ENCODE peak calls at places on chromosomes 6 and 20, in seven cellular contexts. K is GM23248, U is iPS DF 6.9, I is SK-N-SH, W is H7, O is prostate gland, Q is RWPE2. S is an unnamed sample. For H3K27me3, the result is how much of the 10 kb centered on the place peaks cover.

GRCh38 chr6:154187203-154187602 is 148.2 kb downstream of the OPRM1 start:
- DNase-seq in K (no peak), U (no peak), I (no peak), W (no peak), O (no peak), Q (no peak), S (no peak)

GRCh38 chr6:160093061-160093460 is 28.6 kb upstream of the SLC22A1 start:
- DNase-seq in K (no peak), U (no peak), I (no peak), W (no peak), O (no peak), Q (no peak), S (no peak)

GRCh38 chr20:5309971-5310370 is 6.8 kb downstream of the PROKR2 start:
- DNase-seq in K (no peak), U (no peak), I (no peak), W (no peak), O (no peak), Q (no peak), S (no peak)

GRCh38 chr6:18011287-18011686 is 23.9 kb upstream of the KIF13A start:
- DNase-seq in K (no peak), U (no peak), I (no peak), W (no peak), O (no peak), Q (no peak), S (no peak)

GRCh38 chr6:117837268-117837667 is 69.8 kb upstream of the SLC35F1 start:
- DNase-seq in K (no peak), U (no peak), I (no peak), W (no peak), O (no peak), Q (no peak), S (no peak)

GRCh38 chr6:43774776-43775583 is 5.0 kb downstream of the VEGFA start:
- DNase-seq in K (peak), U (no peak), I (peak), W (peak), O (peak), Q (peak), S (peak)

GRCh38 chr20:7716286-7716972 is 223.8 kb downstream of the HAO1 start:
- DNase-seq in K (no peak), U (no peak), I (no peak), W (no peak), O (no peak), Q (no peak), S (no peak)

GRCh38 chr6:21386744-21387143 is 206.8 kb upstream of the SOX4 start:
- DNase-seq in K (no peak), U (no peak), I (no peak), W (no peak), O (no peak), Q (no peak), S (no peak)

GRCh38 chr6:147126618-147127022 is 77.6 kb upstream of the STXBP5 start:
- DNase-seq in K (no peak), U (no peak), I (no peak), W (no peak), O (no peak), Q (no peak), S (no peak)

GRCh38 chr20:32541917-32542615 is 43.1 kb downstream of the NOL4L start:
- DNase-seq in K (no peak), U (no peak), I (no peak), W (no peak), O (no peak), Q (no peak), S (no peak)

GRCh38 chr6:106114492-106114891 is 28.4 kb downstream of the PRDM1 start:
- DNase-seq in K (no peak), U (no peak), I (no peak), W (no peak), O (no peak), Q (no peak), S (no peak)

GRCh38 chr20:40497781-40498691 is 191.0 kb downstream of the MAFB start:
- DNase-seq in K (peak), U (no peak), I (no peak), W (no peak), O (no peak), Q (no peak), S (no peak)

GRCh38 chr20:4949833-4950178 is 51.5 kb downstream of the SLC23A2 start:
- DNase-seq in K (peak), U (no peak), I (peak), W (no peak), O (peak), Q (no peak), S (no peak)

GRCh38 chr20:31864521-31865400 is 5.6 kb downstream of the DUSP15 start:
- DNase-seq in K (no peak), U (no peak), I (no peak), W (no peak), O (no peak), Q (peak), S (no peak)

GRCh38 chr20:51528263-51529026 is 14.1 kb downstream of the NFATC2 start:
- DNase-seq in K (no peak), U (no peak), I (no peak), W (no peak), O (no peak), Q (no peak), S (no peak)

DNA sequence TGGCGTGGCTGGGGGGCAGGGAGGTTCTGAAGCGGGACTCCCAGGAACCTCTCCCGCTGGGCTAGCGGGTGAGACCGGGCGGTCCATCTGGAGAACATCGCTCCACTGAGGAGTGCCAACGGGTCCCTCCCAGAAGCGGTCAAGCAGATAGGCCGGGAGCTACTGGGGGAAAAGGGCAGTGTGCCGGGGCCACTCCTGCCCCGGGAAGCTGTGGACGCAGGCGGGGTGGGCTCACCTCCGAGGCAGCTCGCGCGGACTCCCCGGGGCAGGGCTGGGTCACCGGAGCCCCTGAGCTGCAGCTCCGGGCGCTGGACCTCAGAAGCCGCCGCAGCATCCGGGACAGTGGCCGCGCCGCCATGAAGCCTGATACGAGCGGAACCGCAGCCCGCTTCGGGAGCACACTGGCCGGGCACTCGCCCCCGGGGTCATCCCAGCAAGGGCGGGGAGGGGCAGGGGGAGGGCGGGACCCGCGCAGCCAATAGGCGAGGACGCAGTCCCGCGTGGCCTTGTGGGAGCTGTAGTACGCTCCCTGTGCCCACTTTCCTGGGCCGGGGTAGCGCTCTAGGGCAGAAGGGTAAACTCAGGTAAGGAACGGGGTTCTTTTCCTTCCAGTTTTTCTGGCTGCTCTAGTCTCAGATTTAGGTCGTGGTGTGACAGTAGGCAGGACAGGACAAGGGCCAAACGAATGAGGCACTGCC is at the start of gene MOCS1:
- DNase-seq in K (peak), U (peak), I (peak), W (peak), O (peak), Q (no peak), S (peak)
- H3K4me3 ChIP-seq in K (peak), U (peak), I (peak), W (peak), O (peak), Q (peak), S (peak)

GRCh38 chr6:167125950-167126349 is 3.1 kb downstream of the CCR6 start:
- DNase-seq in K (no peak), U (no peak), I (no peak), W (no peak), O (no peak), Q (no peak), S (no peak)

GRCh38 chr6:167130008-167130677 is 7.2 kb downstream of the CCR6 start:
- DNase-seq in K (no peak), U (no peak), I (no peak), W (no peak), O (no peak), Q (no peak), S (no peak)

GRCh38 chr6:167129588-167129987 is 6.7 kb downstream of the CCR6 start:
- DNase-seq in K (no peak), U (no peak), I (no peak), W (no peak), O (no peak), Q (no peak), S (no peak)

GRCh38 chr6:167129159-167129558 is 6.3 kb downstream of the CCR6 start:
- DNase-seq in K (no peak), U (no peak), I (no peak), W (no peak), O (no peak), Q (no peak), S (no peak)

GRCh38 chr6:167127785-167128531 is 5.1 kb downstream of the CCR6 start:
- DNase-seq in K (no peak), U (no peak), I (no peak), W (no peak), O (no peak), Q (no peak), S (no peak)
- H3K27me3 ChIP-seq in K (under half), U (under half), I (under half), W (under half), O (under half), Q (under half), S (under half)

DNA sequence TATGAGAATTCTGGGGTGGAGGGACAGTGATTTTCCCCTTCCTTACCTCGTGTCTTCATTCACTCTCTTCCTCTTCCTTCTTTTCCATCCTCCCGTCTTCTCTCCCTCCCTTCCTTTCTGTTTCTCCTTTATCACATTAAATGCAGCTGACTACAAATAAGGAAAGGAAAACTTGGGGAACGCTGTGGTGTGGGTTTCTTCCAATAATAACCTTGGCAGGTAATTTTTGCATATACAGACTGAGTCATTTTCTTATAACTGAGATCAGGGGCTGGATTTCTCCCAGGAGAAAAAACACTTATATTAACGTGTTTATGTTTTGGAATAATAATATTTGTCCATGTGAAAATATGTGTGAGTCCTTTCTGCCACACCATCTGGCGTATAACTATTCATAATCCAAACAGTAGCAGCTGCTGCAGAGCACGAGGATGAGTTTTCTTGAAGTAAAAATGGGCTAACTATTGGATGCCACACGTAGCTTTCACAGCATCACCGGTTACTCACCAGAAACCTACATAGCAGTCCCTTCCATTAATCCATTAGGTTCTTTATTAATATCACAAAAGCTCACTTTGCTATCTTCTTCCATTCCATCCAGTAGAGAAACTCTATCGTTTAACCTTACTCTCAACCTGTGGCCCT is 139.2 kb upstream of the SASH1 start:
- DNase-seq in K (peak), U (no peak), I (no peak), W (no peak), O (no peak), Q (no peak), S (peak)
- H3K4me3 ChIP-seq in K (peak), U (no peak), I (no peak), W (no peak), O (no peak), Q (no peak), S (peak)

GRCh38 chr6:127120787-127121636 is 2.5 kb downstream of the RSPO3 start:
- DNase-seq in K (peak), U (no peak), I (peak), W (peak), O (peak), Q (peak), S (peak)

GRCh38 chr6:127121637-127121960 is 3.1 kb downstream of the RSPO3 start:
- DNase-seq in K (no peak), U (no peak), I (no peak), W (no peak), O (no peak), Q (no peak), S (no peak)

GRCh38 chr6:127118505-127119360 is at the start of gene RSPO3:
- DNase-seq in K (peak), U (no peak), I (peak), W (no peak), O (no peak), Q (no peak), S (peak)

GRCh38 chr6:127119361-127120108 is 1.1 kb downstream of the RSPO3 start:
- DNase-seq in K (peak), U (no peak), I (peak), W (peak), O (no peak), Q (peak), S (peak)

GRCh38 chr6:127120109-127120786 is 1.8 kb downstream of the RSPO3 start:
- DNase-seq in K (no peak), U (no peak), I (peak), W (peak), O (no peak), Q (no peak), S (no peak)
- H3K27me3 ChIP-seq in K (under half), U (under half), I (half or more), W (half or more), O (under half), Q (half or more), S (half or more)

S was measured in MG63.